ENCODE peak calls at places on chromosomes 1 and 21, in four cellular contexts. X is EL, H is endothelial cell of umbilical vein, U is NCI-H1105 treated with DMSO at 0.1 percent for 48 hours. A is an unnamed sample.

GRCh38 chr1:154502066-154502741 is at the start of the genes SHE and TDRD10:
- DNase-seq in U (no peak), X (no peak), H (peak), A (no peak)

GRCh38 chr1:159279754-159280153 is 22.4 kb upstream of the FCER1A start:
- DNase-seq in U (no peak), H (no peak), X (peak), A (no peak)

GRCh38 chr1:21553116-21553926 is 44.1 kb downstream of the ALPL start:
- DNase-seq in H (no peak), U (no peak), X (peak), A (peak)

GRCh38 chr1:109543988-109544735 is 4.3 kb upstream of the GNAI3 start:
- DNase-seq in U (no peak), H (no peak), X (no peak), A (no peak)

GRCh38 chr1:1063945-1064831 is 9.9 kb downstream of the RNF223 start:
- DNase-seq in H (peak), U (peak), X (peak), A (peak)

GRCh38 chr1:204731509-204731908 is 46.0 kb upstream of the LRRN2 start:
- DNase-seq in U (peak), X (no peak), H (no peak), A (no peak)

GRCh38 chr1:156123356-156124196 is 9.1 kb downstream of the LMNA start:
- DNase-seq in H (peak), U (peak), X (peak), A (peak)

GRCh38 chr1:36977736-36978314 is 56.5 kb downstream of the GRIK3 start:
- DNase-seq in U (no peak), X (no peak), H (no peak), A (no peak)

GRCh38 chr1:236015539-236015938 is 49.4 kb downstream of the NID1 start:
- DNase-seq in U (no peak), X (no peak), H (no peak), A (no peak)

GRCh38 chr1:19650416-19651140 is 6.5 kb downstream of the NBL1 start:
- DNase-seq in H (no peak), X (no peak), U (no peak), A (peak)

GRCh38 chr1:170707959-170708666 is 44.2 kb downstream of the PRRX1 start:
- DNase-seq in H (peak), U (no peak), X (peak), A (peak)

GRCh38 chr1:9628541-9629444 is 22.7 kb upstream of the PIK3CD start:
- DNase-seq in X (no peak), H (no peak), U (no peak), A (no peak)

GRCh38 chr21:34367320-34367935 is 3.6 kb downstream of the KCNE2 start:
- DNase-seq in X (peak), H (peak), U (peak), A (peak)

GRCh38 chr1:11176081-11176706 is 13.0 kb upstream of the ANGPTL7 start:
- DNase-seq in U (no peak), H (no peak), X (peak), A (no peak)

GRCh38 chr1:22252248-22252647 is 109.4 kb upstream of the WNT4 start:
- DNase-seq in H (no peak), X (no peak), U (no peak), A (no peak)

GRCh38 chr1:1972976-1973715 is 30.4 kb downstream of the CFAP74 start:
- DNase-seq in X (no peak), U (no peak), H (no peak), A (no peak)

GRCh38 chr1:211331011-211331709 is 4.5 kb downstream of the TRAF5 start:
- DNase-seq in H (no peak), X (peak), U (no peak), A (no peak)

GRCh38 chr1:61141288-61142044 is 59.1 kb downstream of the NFIA start:
- DNase-seq in X (peak), U (peak), H (peak), A (peak)

GRCh38 chr1:206470692-206471414 is 577 bp downstream of the IKBKE start:
- DNase-seq in H (peak), U (no peak), X (peak), A (peak)

GRCh38 chr1:210597555-210598134 is 268.9 kb downstream of the HHAT start:
- DNase-seq in U (no peak), H (no peak), X (peak), A (peak)

GRCh38 chr1:232575524-232576040 is 54.4 kb downstream of the SIPA1L2 start:
- DNase-seq in X (peak), H (peak), U (peak), A (peak)

GRCh38 chr1:210647406-210648333 is 319.0 kb downstream of the HHAT start:
- DNase-seq in H (no peak), X (peak), U (no peak), A (peak)

GRCh38 chr1:6440198-6441126 is 15.9 kb downstream of the ESPN start:
- DNase-seq in U (peak), H (no peak), X (peak), A (peak)

GRCh38 chr21:46544003-46544402 is 60.9 kb downstream of the S100B start:
- DNase-seq in X (no peak), U (no peak), H (no peak), A (no peak)

GRCh38 chr1:236098267-236098666 is 33.4 kb upstream of the NID1 start:
- DNase-seq in U (no peak), H (no peak), X (no peak), A (no peak)

GRCh38 chr1:214281902-214282695 is 1.1 kb downstream of the SMYD2 start:
- DNase-seq in X (peak), U (peak), H (no peak), A (peak)

GRCh38 chr1:6794164-6794563 is 8.9 kb downstream of the CAMTA1 start:
- DNase-seq in H (peak), U (peak), X (peak), A (no peak)

GRCh38 chr1:5992814-5993552 is 758 bp upstream of the NPHP4 start:
- DNase-seq in U (peak), X (peak), H (no peak), A (no peak)

GRCh38 chr1:98003442-98003841 is 82.6 kb upstream of the DPYD start:
- DNase-seq in X (no peak), U (no peak), H (no peak), A (no peak)

GRCh38 chr1:234732260-234732659 is 122.3 kb upstream of the IRF2BP2 start:
- DNase-seq in H (no peak), X (no peak), U (no peak), A (no peak)

GRCh38 chr21:34517491-34518245 is 5.7 kb upstream of the KCNE1 start:
- DNase-seq in H (peak), U (no peak), X (no peak), A (peak)

GRCh38 chr1:221812905-221813597 is 71.2 kb upstream of the DUSP10 start:
- DNase-seq in U (no peak), H (no peak), X (no peak), A (no peak)

GRCh38 chr1:23384312-23385058 is 14.8 kb upstream of the ZNF436 start:
- DNase-seq in U (no peak), X (peak), H (peak), A (peak)